ENCODE peak calls at places on chromosomes 16 and 17, in seven cellular contexts. B is activated CD4-positive, alpha-beta memory T cell treated with anti-CD3 and anti-CD28 coated beads, Interleukin-2, amount 10 ng/mL, durations not matched to agents 7 days and 5 days; C is GF-D8; D is adrenal gland; Q is NCI-H1436; T is colonic mucosa; Z is mammary epithelial cell. F is an unnamed sample.

GRCh38 chr16:50050802-50051201 is 15.0 kb upstream of the HEATR3 start:
- DNase-seq in T (no peak), Z (no peak), D (no peak), C (no peak), B (no peak), Q (no peak), F (no peak)

GRCh38 chr17:57735707-57736106 is 9.4 kb downstream of the CCDC182 start:
- DNase-seq in Q (peak), C (no peak), T (no peak), Z (peak), D (peak), B (no peak), F (no peak)

GRCh38 chr17:70021726-70022125 is 53.3 kb upstream of the KCNJ16 start:
- DNase-seq in Z (no peak), B (no peak), Q (no peak), T (no peak), D (no peak), C (no peak), F (no peak)

GRCh38 chr16:80023865-80024264 is 423.3 kb upstream of the MAF start:
- DNase-seq in Q (no peak), C (no peak), D (no peak), T (no peak), B (no peak), Z (no peak), F (no peak)

GRCh38 chr17:58200024-58200633 is 7.6 kb downstream of the EPX start:
- DNase-seq in T (peak), C (no peak), B (peak), D (peak), Z (peak), Q (peak), F (no peak)

GRCh38 chr17:38617074-38617860 is 11.5 kb upstream of the SRCIN1 start:
- DNase-seq in T (no peak), Q (no peak), B (no peak), C (no peak), D (no peak), Z (no peak), F (no peak)

GRCh38 chr17:27754549-27754948 is 45.8 kb downstream of the NOS2 start:
- DNase-seq in D (no peak), T (no peak), Q (no peak), B (no peak), Z (no peak), C (no peak), F (no peak)

GRCh38 chr16:30948087-30948955 is 547 bp upstream of the ORAI3 start:
- DNase-seq in C (no peak), T (peak), Q (peak), Z (peak), B (no peak), D (peak), F (no peak)

F was measured in SIG-M5.